ENCODE peak calls at places on chromosomes 11 and 22, in eight cellular contexts. One of them, this sample, is unnamed.

GRCh38 chr11:11252403-11252802 is 100.6 kb downstream of the CSNK2A3 start:
- DNase-seq in GOT3: no peak
- DNase-seq in C1 segment of cervical spinal cord: no peak
- DNase-seq in T-cell: no peak
- DNase-seq in fibroblast of lung: no peak
- DNase-seq in anterior cingulate cortex: no peak
- DNase-seq in stimulated activated CD8-positive, alpha-beta memory T cell treated with anti-CD3 and anti-CD28 coated beads, Interleukin-4, amount 100 ng/mL, for 1 hour: no peak
- DNase-seq in SIG-M5: no peak
- DNase-seq in this sample: no peak

GRCh38 chr11:64247729-64248531 is 1.2 kb upstream of the PPP1R14B start:
- DNase-seq in GOT3: no peak
- DNase-seq in C1 segment of cervical spinal cord: no peak
- DNase-seq in T-cell: no peak
- DNase-seq in fibroblast of lung: no peak
- DNase-seq in anterior cingulate cortex: no peak
- DNase-seq in stimulated activated CD8-positive, alpha-beta memory T cell treated with anti-CD3 and anti-CD28 coated beads, Interleukin-4, amount 100 ng/mL, for 1 hour: no peak
- DNase-seq in SIG-M5: no peak
- DNase-seq in this sample: no peak

GRCh38 chr11:64121637-64122410 is 44.1 kb downstream of the MACROD1 start:
- DNase-seq in GOT3: no peak
- DNase-seq in C1 segment of cervical spinal cord: no peak
- DNase-seq in T-cell: no peak
- DNase-seq in fibroblast of lung: peak; percentile 83
- DNase-seq in anterior cingulate cortex: no peak
- DNase-seq in stimulated activated CD8-positive, alpha-beta memory T cell treated with anti-CD3 and anti-CD28 coated beads, Interleukin-4, amount 100 ng/mL, for 1 hour: no peak
- DNase-seq in SIG-M5: no peak
- DNase-seq in this sample: no peak

GRCh38 chr22:44413211-44413610 is 84.8 kb downstream of the RTL6 start:
- DNase-seq in GOT3: no peak
- DNase-seq in C1 segment of cervical spinal cord: no peak
- DNase-seq in T-cell: no peak
- DNase-seq in fibroblast of lung: no peak
- DNase-seq in anterior cingulate cortex: no peak
- DNase-seq in stimulated activated CD8-positive, alpha-beta memory T cell treated with anti-CD3 and anti-CD28 coated beads, Interleukin-4, amount 100 ng/mL, for 1 hour: no peak
- DNase-seq in SIG-M5: no peak
- DNase-seq in this sample: no peak

GRCh38 chr11:93952082-93952780 is 68.9 kb upstream of the HEPHL1 start:
- DNase-seq in GOT3: no peak
- DNase-seq in C1 segment of cervical spinal cord: no peak
- DNase-seq in T-cell: no peak
- DNase-seq in fibroblast of lung: no peak
- DNase-seq in anterior cingulate cortex: no peak
- DNase-seq in stimulated activated CD8-positive, alpha-beta memory T cell treated with anti-CD3 and anti-CD28 coated beads, Interleukin-4, amount 100 ng/mL, for 1 hour: no peak
- DNase-seq in SIG-M5: no peak
- DNase-seq in this sample: no peak

GRCh38 chr11:91158901-91159537 is 936.2 kb upstream of the CHORDC1 start:
- DNase-seq in GOT3: no peak
- DNase-seq in C1 segment of cervical spinal cord: no peak
- DNase-seq in T-cell: no peak
- DNase-seq in fibroblast of lung: peak; percentile 10
- DNase-seq in anterior cingulate cortex: no peak
- DNase-seq in stimulated activated CD8-positive, alpha-beta memory T cell treated with anti-CD3 and anti-CD28 coated beads, Interleukin-4, amount 100 ng/mL, for 1 hour: no peak
- DNase-seq in SIG-M5: no peak
- DNase-seq in this sample: no peak

GRCh38 chr11:13090228-13090708 is 81.2 kb downstream of the RASSF10 start:
- DNase-seq in GOT3: no peak
- DNase-seq in C1 segment of cervical spinal cord: no peak
- DNase-seq in T-cell: no peak
- DNase-seq in fibroblast of lung: no peak
- DNase-seq in anterior cingulate cortex: no peak
- DNase-seq in stimulated activated CD8-positive, alpha-beta memory T cell treated with anti-CD3 and anti-CD28 coated beads, Interleukin-4, amount 100 ng/mL, for 1 hour: no peak
- DNase-seq in SIG-M5: no peak
- DNase-seq in this sample: no peak

GRCh38 chr11:126188332-126189108 is 22.9 kb downstream of the RPUSD4 start:
- DNase-seq in GOT3: no peak
- DNase-seq in C1 segment of cervical spinal cord: no peak
- DNase-seq in T-cell: no peak
- DNase-seq in fibroblast of lung: no peak
- DNase-seq in anterior cingulate cortex: no peak
- DNase-seq in stimulated activated CD8-positive, alpha-beta memory T cell treated with anti-CD3 and anti-CD28 coated beads, Interleukin-4, amount 100 ng/mL, for 1 hour: no peak
- DNase-seq in SIG-M5: no peak
- DNase-seq in this sample: no peak

GRCh38 chr11:33315822-33316221 is 58.6 kb downstream of the HIPK3 start:
- DNase-seq in GOT3: no peak
- DNase-seq in C1 segment of cervical spinal cord: no peak
- DNase-seq in T-cell: no peak
- DNase-seq in fibroblast of lung: no peak
- DNase-seq in anterior cingulate cortex: no peak
- DNase-seq in stimulated activated CD8-positive, alpha-beta memory T cell treated with anti-CD3 and anti-CD28 coated beads, Interleukin-4, amount 100 ng/mL, for 1 hour: no peak
- DNase-seq in SIG-M5: no peak
- DNase-seq in this sample: no peak

GRCh38 chr11:62004473-62004872 is 37.0 kb upstream of the FTH1 start:
- DNase-seq in GOT3: no peak
- DNase-seq in C1 segment of cervical spinal cord: no peak
- DNase-seq in T-cell: no peak
- DNase-seq in fibroblast of lung: peak; percentile 78
- DNase-seq in anterior cingulate cortex: no peak
- DNase-seq in stimulated activated CD8-positive, alpha-beta memory T cell treated with anti-CD3 and anti-CD28 coated beads, Interleukin-4, amount 100 ng/mL, for 1 hour: no peak
- DNase-seq in SIG-M5: no peak
- DNase-seq in this sample: no peak

GRCh38 chr11:114987171-114987760 is 308.9 kb downstream of the NXPE2 start:
- DNase-seq in GOT3: no peak
- DNase-seq in C1 segment of cervical spinal cord: no peak
- DNase-seq in T-cell: no peak
- DNase-seq in fibroblast of lung: no peak
- DNase-seq in anterior cingulate cortex: no peak
- DNase-seq in stimulated activated CD8-positive, alpha-beta memory T cell treated with anti-CD3 and anti-CD28 coated beads, Interleukin-4, amount 100 ng/mL, for 1 hour: no peak
- DNase-seq in SIG-M5: no peak
- DNase-seq in this sample: no peak

GRCh38 chr11:106524446-106524845 is 447.0 kb downstream of the AASDHPPT start:
- DNase-seq in GOT3: no peak
- DNase-seq in C1 segment of cervical spinal cord: no peak
- DNase-seq in T-cell: no peak
- DNase-seq in fibroblast of lung: no peak
- DNase-seq in anterior cingulate cortex: no peak
- DNase-seq in stimulated activated CD8-positive, alpha-beta memory T cell treated with anti-CD3 and anti-CD28 coated beads, Interleukin-4, amount 100 ng/mL, for 1 hour: no peak
- DNase-seq in SIG-M5: no peak
- DNase-seq in this sample: no peak

GRCh38 chr11:587978-588380 is 11.7 kb downstream of the PHRF1 start:
- DNase-seq in GOT3: no peak
- DNase-seq in C1 segment of cervical spinal cord: no peak
- DNase-seq in T-cell: peak; percentile 66
- DNase-seq in fibroblast of lung: peak; percentile 86
- DNase-seq in anterior cingulate cortex: no peak
- DNase-seq in stimulated activated CD8-positive, alpha-beta memory T cell treated with anti-CD3 and anti-CD28 coated beads, Interleukin-4, amount 100 ng/mL, for 1 hour: peak; percentile 37
- DNase-seq in SIG-M5: peak; percentile 74
- DNase-seq in this sample: no peak

GRCh38 chr22:24994070-24994763 is 41.7 kb downstream of the KIAA1671 start:
- DNase-seq in GOT3: no peak
- DNase-seq in C1 segment of cervical spinal cord: no peak
- DNase-seq in T-cell: no peak
- DNase-seq in fibroblast of lung: no peak
- DNase-seq in anterior cingulate cortex: no peak
- DNase-seq in stimulated activated CD8-positive, alpha-beta memory T cell treated with anti-CD3 and anti-CD28 coated beads, Interleukin-4, amount 100 ng/mL, for 1 hour: no peak
- DNase-seq in SIG-M5: no peak
- DNase-seq in this sample: no peak

GRCh38 chr11:114259124-114259526 is 37.1 kb upstream of the NNMT start:
- DNase-seq in GOT3: no peak
- DNase-seq in C1 segment of cervical spinal cord: no peak
- DNase-seq in T-cell: no peak
- DNase-seq in fibroblast of lung: no peak
- DNase-seq in anterior cingulate cortex: peak; percentile 23
- DNase-seq in stimulated activated CD8-positive, alpha-beta memory T cell treated with anti-CD3 and anti-CD28 coated beads, Interleukin-4, amount 100 ng/mL, for 1 hour: no peak
- DNase-seq in SIG-M5: no peak
- DNase-seq in this sample: no peak

GRCh38 chr22:30073743-30074142 is 6.5 kb upstream of the HORMAD2 start:
- DNase-seq in GOT3: no peak
- DNase-seq in C1 segment of cervical spinal cord: no peak
- DNase-seq in T-cell: no peak
- DNase-seq in fibroblast of lung: no peak
- DNase-seq in anterior cingulate cortex: no peak
- DNase-seq in stimulated activated CD8-positive, alpha-beta memory T cell treated with anti-CD3 and anti-CD28 coated beads, Interleukin-4, amount 100 ng/mL, for 1 hour: no peak
- DNase-seq in SIG-M5: no peak
- DNase-seq in this sample: no peak

GRCh38 chr11:6210274-6210955 is 5.1 kb downstream of the C11orf42 start:
- DNase-seq in GOT3: no peak
- DNase-seq in C1 segment of cervical spinal cord: no peak
- DNase-seq in T-cell: no peak
- DNase-seq in fibroblast of lung: no peak
- DNase-seq in anterior cingulate cortex: no peak
- DNase-seq in stimulated activated CD8-positive, alpha-beta memory T cell treated with anti-CD3 and anti-CD28 coated beads, Interleukin-4, amount 100 ng/mL, for 1 hour: no peak
- DNase-seq in SIG-M5: no peak
- DNase-seq in this sample: no peak

GRCh38 chr22:48496987-48497650 is 1330.6 kb downstream of the BRD1 start:
- DNase-seq in GOT3: no peak
- DNase-seq in C1 segment of cervical spinal cord: no peak
- DNase-seq in T-cell: no peak
- DNase-seq in fibroblast of lung: no peak
- DNase-seq in anterior cingulate cortex: no peak
- DNase-seq in stimulated activated CD8-positive, alpha-beta memory T cell treated with anti-CD3 and anti-CD28 coated beads, Interleukin-4, amount 100 ng/mL, for 1 hour: no peak
- DNase-seq in SIG-M5: no peak
- DNase-seq in this sample: no peak

GRCh38 chr11:73380897-73381410 is 4.8 kb downstream of the RELT start:
- DNase-seq in GOT3: no peak
- DNase-seq in C1 segment of cervical spinal cord: no peak
- DNase-seq in T-cell: no peak
- DNase-seq in fibroblast of lung: no peak
- DNase-seq in anterior cingulate cortex: no peak
- DNase-seq in stimulated activated CD8-positive, alpha-beta memory T cell treated with anti-CD3 and anti-CD28 coated beads, Interleukin-4, amount 100 ng/mL, for 1 hour: no peak
- DNase-seq in SIG-M5: no peak
- DNase-seq in this sample: no peak

GRCh38 chr11:91244921-91245320 is 979.7 kb upstream of the FAT3 start:
- DNase-seq in GOT3: no peak
- DNase-seq in C1 segment of cervical spinal cord: no peak
- DNase-seq in T-cell: no peak
- DNase-seq in fibroblast of lung: no peak
- DNase-seq in anterior cingulate cortex: no peak
- DNase-seq in stimulated activated CD8-positive, alpha-beta memory T cell treated with anti-CD3 and anti-CD28 coated beads, Interleukin-4, amount 100 ng/mL, for 1 hour: no peak
- DNase-seq in SIG-M5: no peak
- DNase-seq in this sample: no peak

This sample was measured in cerebellum.